ENCODE peak calls at places on chromosomes 13 and 19, in seven cellular contexts. D, S, L, B, O, V and P are unnamed samples.

GRCh38 chr13:79128158-79128557 is 277.9 kb downstream of the RBM26 start:
- DNase-seq in B (no peak), D (no peak), L (peak), O (peak), S (no peak), V (peak), P (peak)

GRCh38 chr13:38624822-38625221 is 62.1 kb upstream of the FREM2 start:
- DNase-seq in B (no peak), S (peak), D (no peak), L (no peak), O (no peak), V (no peak), P (no peak)

GRCh38 chr13:27599845-27600553 is 20.3 kb downstream of the LNX2 start:
- DNase-seq in O (peak), V (no peak), L (peak), B (peak), S (no peak), D (peak), P (peak)

GRCh38 chr19:38499532-38499931 is 66.0 kb downstream of the RYR1 start:
- DNase-seq in L (no peak), B (no peak), S (no peak), D (no peak), V (no peak), O (no peak), P (no peak)

GRCh38 chr13:98495627-98496238 is 81.2 kb downstream of the STK24 start:
- DNase-seq in D (no peak), B (no peak), O (peak), V (no peak), S (no peak), L (no peak), P (no peak)

GRCh38 chr13:106104281-106104901 is 431.1 kb downstream of the EFNB2 start:
- DNase-seq in O (no peak), D (peak), S (no peak), V (no peak), L (peak), B (no peak), P (peak)

GRCh38 chr19:33905937-33906577 is 109.4 kb downstream of the KCTD15 start:
- DNase-seq in O (no peak), B (peak), D (no peak), L (no peak), S (peak), V (no peak), P (peak)

GRCh38 chr19:12769689-12770088 is 5.7 kb downstream of the HOOK2 start:
- DNase-seq in L (no peak), S (peak), V (no peak), B (peak), O (no peak), D (no peak), P (no peak)

GRCh38 chr19:46206176-46206575 is 23.4 kb upstream of the IGFL1 start:
- DNase-seq in O (no peak), L (no peak), S (no peak), B (no peak), D (no peak), V (no peak), P (peak)

GRCh38 chr13:114161644-114162532 is 17.2 kb upstream of the CFAP97D2 start:
- DNase-seq in B (no peak), O (peak), S (no peak), D (no peak), L (peak), V (no peak), P (no peak)

GRCh38 chr19:4754248-4754647 is 30.6 kb upstream of the DPP9 start:
- DNase-seq in S (no peak), L (peak), D (no peak), V (no peak), O (no peak), B (peak), P (no peak)

GRCh38 chr13:112733112-112733511 is 43.3 kb downstream of the ATP11A start:
- DNase-seq in O (no peak), D (no peak), S (no peak), B (no peak), V (no peak), L (no peak), P (no peak)

GRCh38 chr13:24282256-24282655 is 27.1 kb upstream of the C1QTNF9 start:
- DNase-seq in L (no peak), S (no peak), B (no peak), O (no peak), V (no peak), D (no peak), P (no peak)

GRCh38 chr13:25602206-25602605 is 230.4 kb downstream of the ATP8A2 start:
- DNase-seq in O (no peak), B (no peak), V (no peak), S (no peak), D (no peak), L (no peak), P (no peak)

GRCh38 chr13:33191425-33192221 is 93.9 kb downstream of the STARD13 start:
- DNase-seq in B (no peak), O (no peak), V (no peak), S (no peak), D (no peak), L (peak), P (no peak)

GRCh38 chr13:93224545-93224944 is 2.1 kb upstream of the GPC6 start:
- DNase-seq in S (no peak), O (peak), L (peak), D (no peak), B (no peak), V (no peak), P (no peak)

GRCh38 chr13:40479196-40479845 is 187.1 kb downstream of the FOXO1 start:
- DNase-seq in D (no peak), B (no peak), V (no peak), L (no peak), S (no peak), O (no peak), P (no peak)

GRCh38 chr13:40478775-40479174 is 187.7 kb downstream of the FOXO1 start:
- DNase-seq in V (no peak), S (no peak), B (no peak), L (no peak), D (no peak), O (no peak), P (no peak)

GRCh38 chr13:40480012-40480914 is 186.2 kb downstream of the FOXO1 start:
- DNase-seq in B (no peak), L (no peak), V (no peak), D (no peak), S (no peak), O (peak), P (no peak)

GRCh38 chr13:40483601-40484000 is 182.8 kb downstream of the FOXO1 start:
- DNase-seq in S (no peak), V (no peak), O (no peak), L (no peak), B (no peak), D (no peak), P (no peak)

DNA sequence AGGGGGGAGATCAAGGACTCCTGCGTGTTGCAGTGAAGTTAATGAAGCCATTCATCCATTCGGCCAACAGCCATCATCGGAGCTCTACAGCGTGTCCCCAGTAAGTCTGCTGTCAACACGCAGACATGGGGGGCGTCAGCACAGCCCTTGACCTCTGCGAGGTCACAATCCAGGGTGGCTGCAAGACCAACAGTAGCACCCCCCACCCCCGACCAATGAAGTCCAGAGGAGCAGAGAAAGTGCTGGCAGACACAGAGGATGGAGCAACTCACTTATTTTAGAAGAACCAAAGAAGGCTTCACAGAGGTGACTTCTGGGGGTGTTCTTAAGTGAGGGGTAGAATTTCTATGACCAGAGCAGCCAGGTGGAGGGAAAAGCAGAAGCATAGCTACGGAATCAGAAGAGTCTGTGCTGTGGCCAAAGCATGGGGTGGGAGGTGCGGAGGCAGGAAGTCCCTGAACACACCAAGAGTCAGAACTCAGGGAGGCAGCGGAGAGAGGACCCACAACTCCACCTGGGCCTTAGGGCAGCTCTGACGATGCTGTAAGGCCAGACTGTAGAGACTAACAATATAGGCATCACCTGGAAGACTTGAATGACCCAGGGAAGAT is 185.4 kb downstream of the FOXO1 start:
- DNase-seq in V (no peak), B (no peak), S (no peak), L (no peak), D (no peak), O (no peak), P (no peak)
- TF ChIP-seq CEBPB in V (no peak), B (no peak), S (no peak), L (no peak), D (no peak), O (no peak), P (no peak)

DNA sequence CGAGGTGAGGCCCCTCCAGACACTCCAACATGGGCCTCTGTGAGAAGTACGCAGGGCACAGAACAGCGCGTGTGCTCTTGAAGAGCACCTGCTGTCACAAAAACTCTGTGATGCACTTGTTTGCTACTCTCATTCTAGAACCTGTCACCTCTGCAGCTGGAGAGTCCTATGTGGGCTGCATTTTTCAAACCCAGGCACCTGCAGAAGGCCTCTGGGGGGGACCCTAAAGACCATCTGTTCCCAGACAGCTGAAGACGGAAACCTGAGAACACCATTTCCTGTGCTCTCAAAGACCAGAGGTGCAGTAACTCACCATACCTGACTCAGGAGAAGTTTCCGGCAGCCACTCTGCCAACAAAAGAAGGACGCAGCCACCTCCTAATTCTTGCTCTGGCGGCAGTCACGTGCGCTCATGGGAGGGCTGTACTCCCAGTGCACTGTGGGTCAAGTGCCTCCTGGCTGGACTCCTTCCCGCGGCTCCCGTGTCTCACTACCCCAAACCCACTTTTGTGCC is 28.1 kb downstream of the RANBP3 start:
- DNase-seq in D (no peak), V (no peak), B (no peak), L (no peak), O (no peak), S (no peak), P (no peak)
- TF ChIP-seq CEBPB in D (no peak), V (no peak), B (no peak), L (no peak), O (no peak), S (no peak), P (no peak)

GRCh38 chr13:20090349-20090748 is 70.5 kb downstream of the GJA3 start:
- DNase-seq in S (no peak), D (no peak), L (no peak), V (no peak), B (no peak), O (no peak), P (no peak)

GRCh38 chr13:20099319-20099718 is 61.5 kb downstream of the GJA3 start:
- DNase-seq in O (no peak), V (no peak), D (no peak), B (no peak), L (no peak), S (peak), P (no peak)

DNA sequence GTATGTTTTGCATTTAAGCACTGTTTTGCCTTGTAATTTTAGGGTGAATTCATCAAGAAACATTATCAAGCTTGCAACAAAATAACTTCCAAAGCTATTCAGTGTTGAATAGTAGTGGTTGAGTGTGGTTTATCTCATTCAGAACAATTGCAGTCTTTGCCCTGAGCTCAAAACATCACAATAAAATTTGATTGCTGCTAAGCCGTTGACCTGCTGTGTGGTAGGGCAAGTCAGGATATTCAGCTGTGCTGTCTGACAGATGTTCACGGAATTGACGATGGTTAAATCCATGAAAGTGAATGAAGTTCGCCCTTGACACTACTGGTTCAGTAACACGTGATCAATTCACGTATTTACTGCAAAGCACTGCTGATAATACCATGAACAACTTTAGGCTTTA is 66.9 kb downstream of the GJA3 start:
- DNase-seq in V (no peak), B (no peak), O (no peak), L (no peak), D (no peak), S (no peak), P (no peak)
- TF ChIP-seq CEBPB in V (no peak), B (no peak), O (no peak), L (no peak), D (no peak), S (no peak), P (no peak)

GRCh38 chr13:41577437-41577836 is 120.1 kb downstream of the RGCC start:
- DNase-seq in S (no peak), O (no peak), B (no peak), V (no peak), L (peak), D (no peak), P (no peak)
- TF ChIP-seq CEBPB in S (no peak), O (no peak), B (no peak), V (no peak), L (no peak), D (no peak), P (no peak)

DNA sequence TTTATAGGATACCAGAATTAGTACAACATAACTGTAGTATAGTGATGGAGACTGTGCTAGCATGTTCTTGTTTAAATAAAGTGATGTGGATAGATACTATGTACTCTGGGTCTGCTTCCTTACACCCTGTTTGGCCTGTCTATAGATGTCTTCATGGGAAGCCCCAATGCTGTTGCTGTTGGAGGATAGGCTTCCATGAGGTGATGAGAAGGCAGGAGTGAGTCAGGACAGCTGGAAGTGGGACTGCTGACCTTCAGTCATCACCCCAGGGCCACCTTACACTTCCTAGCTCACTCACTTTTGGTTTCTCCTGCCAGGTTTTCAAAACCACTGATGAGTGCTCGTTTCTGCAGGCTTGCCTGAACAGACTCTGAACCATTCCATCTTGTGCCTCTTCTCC is 4.2 kb downstream of the KCTD4 start:
- DNase-seq in L (peak), V (no peak), O (no peak), D (no peak), S (no peak), B (no peak), P (no peak)
- TF ChIP-seq CEBPB in L (no peak), V (no peak), O (no peak), D (no peak), S (no peak), B (no peak), P (no peak)

DNA sequence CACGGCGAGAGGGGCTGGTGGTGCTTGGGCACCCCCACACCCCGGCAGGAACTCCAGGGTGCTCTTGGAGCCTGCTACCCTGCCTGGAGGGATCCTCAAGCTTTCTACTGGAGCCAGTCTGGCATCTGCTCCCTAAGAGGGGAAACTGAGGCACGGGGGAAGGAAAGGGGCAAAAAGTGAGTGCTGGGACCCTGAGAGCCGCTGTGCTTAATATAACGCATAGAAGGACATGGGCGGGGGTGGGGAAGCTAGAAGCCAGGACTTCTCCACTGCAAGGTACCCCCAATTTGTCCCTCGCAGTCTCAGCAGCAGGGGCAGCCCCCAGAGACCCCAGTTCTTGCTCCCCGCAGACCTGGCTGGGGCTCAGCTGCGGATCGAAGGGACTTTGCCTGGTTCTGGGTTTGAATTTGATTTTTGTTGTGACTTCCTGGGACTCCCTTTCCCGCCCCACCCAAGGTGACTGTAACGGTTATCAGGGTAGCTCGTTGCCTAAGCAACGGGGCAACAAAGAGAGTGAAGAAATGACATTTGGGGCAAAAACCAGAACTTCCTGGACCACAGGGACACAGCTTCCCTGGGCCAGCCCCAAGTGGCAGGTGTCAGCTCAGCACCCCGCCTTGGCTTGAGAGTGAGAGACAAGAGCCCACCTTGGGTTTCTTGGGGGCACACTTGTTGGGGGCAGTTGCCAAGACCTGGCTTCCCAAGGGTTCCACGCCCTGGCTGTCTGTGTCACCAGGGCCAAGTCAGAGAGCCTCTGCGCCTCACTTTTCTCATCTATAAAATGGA is 638 bp downstream of the ADGRE5 start:
- DNase-seq in O (no peak), L (peak), D (no peak), S (no peak), V (no peak), B (peak), P (peak)
- TF ChIP-seq CEBPB in O (no peak), L (no peak), D (no peak), S (no peak), V (no peak), B (peak), P (no peak)

GRCh38 chr13:53783466-53783865 is 754.9 kb downstream of the OLFM4 start:
- DNase-seq in O (no peak), B (no peak), L (no peak), V (no peak), S (no peak), D (no peak), P (no peak)

GRCh38 chr13:53782400-53783030 is 753.9 kb downstream of the OLFM4 start:
- DNase-seq in L (peak), D (no peak), S (peak), V (peak), B (no peak), O (peak), P (peak)

GRCh38 chr13:53778937-53779336 is 750.3 kb downstream of the OLFM4 start:
- DNase-seq in L (no peak), S (no peak), B (no peak), O (no peak), V (no peak), D (no peak), P (no peak)

GRCh38 chr13:53784331-53784730 is 755.7 kb downstream of the OLFM4 start:
- DNase-seq in S (no peak), B (no peak), V (no peak), L (no peak), O (no peak), D (no peak), P (no peak)

DNA sequence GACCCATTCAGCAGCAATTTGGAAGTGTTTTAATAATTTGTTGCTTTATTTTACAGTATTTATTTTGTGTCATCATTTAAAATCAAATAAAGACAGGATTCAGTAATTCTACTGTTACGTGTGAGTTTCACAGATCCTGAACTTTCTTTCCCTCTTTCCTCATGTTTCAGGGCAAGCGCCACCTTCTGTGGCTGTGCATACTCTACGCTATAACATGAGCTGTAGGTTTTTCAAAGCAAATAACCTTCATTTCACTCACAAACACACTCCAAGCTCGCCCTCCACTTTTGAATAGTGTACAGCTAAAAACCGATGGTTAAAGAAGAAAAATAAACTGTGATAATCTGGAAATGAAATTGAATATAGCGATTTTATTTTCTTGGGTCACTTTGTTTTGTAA is 753.3 kb downstream of the OLFM4 start:
- DNase-seq in O (no peak), S (no peak), B (no peak), V (no peak), L (no peak), D (no peak), P (no peak)
- TF ChIP-seq CEBPB in O (no peak), S (no peak), B (no peak), V (no peak), L (no peak), D (no peak), P (no peak)

DNA sequence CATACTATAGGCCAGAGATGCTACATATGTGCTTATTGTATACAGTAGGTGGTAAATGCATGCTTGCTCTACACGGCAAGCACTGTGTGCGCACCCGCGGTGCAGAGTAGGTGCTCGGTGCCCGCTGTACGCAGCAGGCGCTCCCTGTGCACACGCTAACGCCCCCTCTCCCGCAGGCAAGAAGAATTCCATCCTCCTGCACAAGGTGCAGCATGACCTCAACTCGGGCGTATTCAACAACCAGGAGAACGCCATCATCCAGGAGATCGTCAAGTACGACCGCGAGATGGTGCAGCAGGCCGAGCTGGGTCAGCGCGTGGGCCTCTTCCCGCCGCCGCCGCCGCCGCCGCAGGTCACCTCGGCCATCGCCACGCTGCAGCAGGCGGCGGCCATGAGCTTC is 17.7 kb downstream of the POLRMT start:
- DNase-seq in S (no peak), L (no peak), V (no peak), D (no peak), O (no peak), B (no peak), P (no peak)
- TF ChIP-seq CEBPB in S (no peak), L (no peak), V (no peak), D (no peak), O (no peak), B (no peak), P (no peak)

GRCh38 chr13:22002893-22003292 is 332.0 kb downstream of the FGF9 start:
- DNase-seq in B (no peak), L (no peak), O (no peak), V (no peak), D (no peak), S (no peak), P (no peak)
- TF ChIP-seq CEBPB in B (no peak), L (no peak), O (no peak), V (no peak), D (no peak), S (no peak), P (no peak)